ENCODE peak calls at places on chromosomes 16 and 17, in seven cellular contexts. One of them, this sample, is unnamed.

GRCh38 chr16:85752511-85753420 is 1.9 kb upstream of the C16orf74 start:
- DNase-seq in fibroblast of villous mesenchyme: peak
- DNase-seq in ovary: peak
- DNase-seq in NB4: peak
- DNase-seq in prostate gland: peak
- DNase-seq in progenitor cell of endocrine pancreas: no peak
- DNase-seq in endothelial cell: peak
- DNase-seq in this sample: no peak

GRCh38 chr16:84013787-84014569 is 28.6 kb downstream of the SLC38A8 start:
- DNase-seq in fibroblast of villous mesenchyme: peak
- DNase-seq in ovary: no peak
- DNase-seq in NB4: peak
- DNase-seq in prostate gland: peak
- DNase-seq in progenitor cell of endocrine pancreas: peak
- DNase-seq in endothelial cell: peak
- DNase-seq in this sample: no peak

GRCh38 chr17:78953356-78954350 is 26.1 kb downstream of the LGALS3BP start:
- DNase-seq in fibroblast of villous mesenchyme: peak
- DNase-seq in ovary: peak
- DNase-seq in NB4: no peak
- DNase-seq in prostate gland: no peak
- DNase-seq in progenitor cell of endocrine pancreas: no peak
- DNase-seq in endothelial cell: no peak
- DNase-seq in this sample: no peak

GRCh38 chr17:74280093-74280513 is 6.1 kb downstream of the DNAI2 start:
- DNase-seq in fibroblast of villous mesenchyme: no peak
- DNase-seq in ovary: no peak
- DNase-seq in NB4: no peak
- DNase-seq in prostate gland: no peak
- DNase-seq in progenitor cell of endocrine pancreas: no peak
- DNase-seq in endothelial cell: no peak
- DNase-seq in this sample: no peak

GRCh38 chr17:19398301-19399181 is 11.6 kb upstream of the MFAP4 start:
- DNase-seq in fibroblast of villous mesenchyme: peak
- DNase-seq in ovary: no peak
- DNase-seq in NB4: peak
- DNase-seq in prostate gland: no peak
- DNase-seq in progenitor cell of endocrine pancreas: no peak
- DNase-seq in endothelial cell: no peak
- DNase-seq in this sample: no peak

GRCh38 chr17:12256380-12256995 is 235.8 kb downstream of the MAP2K4 start:
- DNase-seq in fibroblast of villous mesenchyme: peak
- DNase-seq in ovary: peak
- DNase-seq in NB4: peak
- DNase-seq in prostate gland: peak
- DNase-seq in progenitor cell of endocrine pancreas: no peak
- DNase-seq in endothelial cell: peak
- DNase-seq in this sample: no peak

GRCh38 chr16:75481475-75481874 is 13.8 kb downstream of the CHST6 start:
- DNase-seq in fibroblast of villous mesenchyme: no peak
- DNase-seq in ovary: no peak
- DNase-seq in NB4: no peak
- DNase-seq in prostate gland: no peak
- DNase-seq in progenitor cell of endocrine pancreas: no peak
- DNase-seq in endothelial cell: no peak
- DNase-seq in this sample: no peak

GRCh38 chr17:79621151-79621940 is 10.5 kb upstream of the RBFOX3 start:
- DNase-seq in fibroblast of villous mesenchyme: no peak
- DNase-seq in ovary: no peak
- DNase-seq in NB4: no peak
- DNase-seq in prostate gland: no peak
- DNase-seq in progenitor cell of endocrine pancreas: no peak
- DNase-seq in endothelial cell: no peak
- DNase-seq in this sample: peak

GRCh38 chr17:31061678-31062077 is 33.1 kb upstream of the NF1 start:
- DNase-seq in fibroblast of villous mesenchyme: no peak
- DNase-seq in ovary: no peak
- DNase-seq in NB4: peak
- DNase-seq in prostate gland: no peak
- DNase-seq in progenitor cell of endocrine pancreas: no peak
- DNase-seq in endothelial cell: peak
- DNase-seq in this sample: no peak

GRCh38 chr17:47946929-47947397 is 5.6 kb downstream of the PNPO start:
- DNase-seq in fibroblast of villous mesenchyme: peak
- DNase-seq in ovary: no peak
- DNase-seq in NB4: peak
- DNase-seq in prostate gland: peak
- DNase-seq in progenitor cell of endocrine pancreas: peak
- DNase-seq in endothelial cell: peak
- DNase-seq in this sample: peak

GRCh38 chr17:4142107-4142900 is 526 bp downstream of the ZZEF1 start:
- DNase-seq in fibroblast of villous mesenchyme: peak
- DNase-seq in ovary: no peak
- DNase-seq in NB4: peak
- DNase-seq in prostate gland: no peak
- DNase-seq in progenitor cell of endocrine pancreas: no peak
- DNase-seq in endothelial cell: peak
- DNase-seq in this sample: no peak

GRCh38 chr17:57739402-57740224 is 5.5 kb downstream of the CCDC182 start:
- DNase-seq in fibroblast of villous mesenchyme: peak
- DNase-seq in ovary: no peak
- DNase-seq in NB4: peak
- DNase-seq in prostate gland: no peak
- DNase-seq in progenitor cell of endocrine pancreas: no peak
- DNase-seq in endothelial cell: no peak
- DNase-seq in this sample: peak

GRCh38 chr16:12708266-12708665 is 95.4 kb downstream of the CPPED1 start:
- DNase-seq in fibroblast of villous mesenchyme: peak
- DNase-seq in ovary: no peak
- DNase-seq in NB4: no peak
- DNase-seq in prostate gland: no peak
- DNase-seq in progenitor cell of endocrine pancreas: no peak
- DNase-seq in endothelial cell: no peak
- DNase-seq in this sample: no peak

GRCh38 chr16:30187971-30188561 is 4.7 kb downstream of the CORO1A start:
- DNase-seq in fibroblast of villous mesenchyme: no peak
- DNase-seq in ovary: no peak
- DNase-seq in NB4: no peak
- DNase-seq in prostate gland: no peak
- DNase-seq in progenitor cell of endocrine pancreas: no peak
- DNase-seq in endothelial cell: peak
- DNase-seq in this sample: no peak

GRCh38 chr17:77465358-77466041 is 324.7 kb downstream of the SEC14L1 start:
- DNase-seq in fibroblast of villous mesenchyme: peak
- DNase-seq in ovary: no peak
- DNase-seq in NB4: peak
- DNase-seq in prostate gland: no peak
- DNase-seq in progenitor cell of endocrine pancreas: no peak
- DNase-seq in endothelial cell: no peak
- DNase-seq in this sample: no peak

GRCh38 chr17:38464723-38465419 is 36.6 kb downstream of the ARHGAP23 start:
- DNase-seq in fibroblast of villous mesenchyme: peak
- DNase-seq in ovary: peak
- DNase-seq in NB4: no peak
- DNase-seq in prostate gland: peak
- DNase-seq in progenitor cell of endocrine pancreas: no peak
- DNase-seq in endothelial cell: no peak
- DNase-seq in this sample: peak

GRCh38 chr17:45172541-45173286 is 11.0 kb downstream of the HEXIM2 start:
- DNase-seq in fibroblast of villous mesenchyme: peak
- DNase-seq in ovary: peak
- DNase-seq in NB4: peak
- DNase-seq in prostate gland: peak
- DNase-seq in progenitor cell of endocrine pancreas: no peak
- DNase-seq in endothelial cell: no peak
- DNase-seq in this sample: peak

GRCh38 chr17:53142890-53143289 is 679.8 kb upstream of the KIF2B start:
- DNase-seq in fibroblast of villous mesenchyme: no peak
- DNase-seq in ovary: no peak
- DNase-seq in NB4: peak
- DNase-seq in prostate gland: no peak
- DNase-seq in progenitor cell of endocrine pancreas: no peak
- DNase-seq in endothelial cell: no peak
- DNase-seq in this sample: no peak

GRCh38 chr16:85173981-85174751 is 61.9 kb upstream of the CIBAR2 start:
- DNase-seq in fibroblast of villous mesenchyme: peak
- DNase-seq in ovary: peak
- DNase-seq in NB4: no peak
- DNase-seq in prostate gland: no peak
- DNase-seq in progenitor cell of endocrine pancreas: no peak
- DNase-seq in endothelial cell: no peak
- DNase-seq in this sample: no peak

GRCh38 chr17:10114931-10115535 is 83.4 kb downstream of the GAS7 start:
- DNase-seq in fibroblast of villous mesenchyme: peak
- DNase-seq in ovary: peak
- DNase-seq in NB4: peak
- DNase-seq in prostate gland: peak
- DNase-seq in progenitor cell of endocrine pancreas: no peak
- DNase-seq in endothelial cell: no peak
- DNase-seq in this sample: no peak

GRCh38 chr16:63241476-63241875 is 1205.2 kb upstream of the CDH8 start:
- DNase-seq in fibroblast of villous mesenchyme: no peak
- DNase-seq in ovary: no peak
- DNase-seq in NB4: no peak
- DNase-seq in prostate gland: no peak
- DNase-seq in progenitor cell of endocrine pancreas: no peak
- DNase-seq in endothelial cell: no peak
- DNase-seq in this sample: no peak

GRCh38 chr16:11517926-11518325 is 68.8 kb downstream of the LITAF start:
- DNase-seq in fibroblast of villous mesenchyme: no peak
- DNase-seq in ovary: no peak
- DNase-seq in NB4: no peak
- DNase-seq in prostate gland: no peak
- DNase-seq in progenitor cell of endocrine pancreas: no peak
- DNase-seq in endothelial cell: no peak
- DNase-seq in this sample: no peak

GRCh38 chr16:629289-630023 is 1.3 kb upstream of the WFIKKN1 start:
- DNase-seq in fibroblast of villous mesenchyme: peak
- DNase-seq in ovary: peak
- DNase-seq in NB4: no peak
- DNase-seq in prostate gland: no peak
- DNase-seq in progenitor cell of endocrine pancreas: peak
- DNase-seq in endothelial cell: no peak
- DNase-seq in this sample: no peak

DNA sequence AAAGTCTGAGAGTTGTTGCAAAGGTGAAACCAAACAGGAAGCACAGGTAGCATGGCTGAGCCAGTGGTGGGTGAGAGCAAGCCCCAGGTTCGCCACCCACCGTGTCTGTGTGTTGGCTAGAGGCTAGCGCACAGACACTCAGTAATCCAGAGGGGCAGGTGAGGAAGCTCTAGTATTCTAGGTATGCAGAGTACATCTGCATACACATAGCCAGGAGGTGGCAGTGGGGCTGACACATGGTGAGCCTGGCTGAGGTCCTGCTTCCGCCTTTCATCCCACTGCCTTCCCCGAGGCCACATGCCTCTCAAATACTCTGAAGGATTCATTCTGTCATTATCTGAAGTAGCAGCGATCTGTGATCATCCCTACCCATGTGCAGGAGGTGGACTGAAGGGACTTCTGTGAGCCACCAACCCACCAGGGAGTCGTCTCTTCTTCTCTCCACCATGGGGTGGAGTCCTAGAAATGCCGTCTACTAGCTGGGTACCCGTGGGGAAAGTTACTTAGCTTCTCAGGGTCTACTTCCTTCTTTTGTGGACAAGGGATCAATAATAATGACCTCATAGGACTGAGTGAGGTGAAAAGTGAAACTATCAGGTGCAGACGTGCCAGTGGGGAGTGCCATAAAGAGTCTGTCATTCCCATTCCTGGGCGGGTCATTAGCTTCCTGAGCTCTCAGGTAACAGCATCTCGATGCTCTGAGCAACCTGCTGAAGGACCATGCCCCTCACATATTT is 36.0 kb upstream of the ICAM2 start:
- DNase-seq in fibroblast of villous mesenchyme: no peak
- DNase-seq in ovary: no peak
- DNase-seq in NB4: no peak
- DNase-seq in prostate gland: no peak
- DNase-seq in progenitor cell of endocrine pancreas: no peak
- DNase-seq in endothelial cell: no peak
- DNase-seq in this sample: no peak
- TF ChIP-seq CTCF in fibroblast of villous mesenchyme: no peak
- TF ChIP-seq CTCF in ovary: no peak
- TF ChIP-seq CTCF in NB4: no peak
- TF ChIP-seq CTCF in prostate gland: no peak
- TF ChIP-seq CTCF in progenitor cell of endocrine pancreas: no peak
- TF ChIP-seq CTCF in endothelial cell: no peak
- TF ChIP-seq CTCF in this sample: no peak

DNA sequence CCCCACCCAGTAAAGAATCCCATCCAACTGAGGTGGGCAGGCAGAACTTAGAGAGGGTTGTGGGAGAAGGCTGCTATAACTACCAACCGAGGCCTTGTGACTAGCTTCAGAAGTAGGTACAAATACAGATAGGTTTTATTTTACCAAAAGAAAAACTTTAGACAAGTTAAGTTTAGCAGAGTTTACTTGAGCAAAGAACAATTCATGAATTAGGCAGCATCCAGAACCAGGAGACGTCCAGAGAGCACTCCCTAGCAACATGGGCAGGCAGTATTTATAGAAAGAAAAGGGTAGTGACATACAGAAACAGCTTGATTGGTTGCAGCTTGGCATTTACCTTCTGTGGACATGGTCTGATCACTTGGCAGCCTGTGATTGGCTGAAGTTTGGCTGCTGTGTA is 42.1 kb downstream of the SLFN5 start:
- DNase-seq in fibroblast of villous mesenchyme: no peak
- DNase-seq in ovary: no peak
- DNase-seq in NB4: peak
- DNase-seq in prostate gland: no peak
- DNase-seq in progenitor cell of endocrine pancreas: no peak
- DNase-seq in endothelial cell: no peak
- DNase-seq in this sample: no peak
- TF ChIP-seq CTCF in fibroblast of villous mesenchyme: no peak
- TF ChIP-seq CTCF in ovary: no peak
- TF ChIP-seq CTCF in NB4: no peak
- TF ChIP-seq CTCF in prostate gland: no peak
- TF ChIP-seq CTCF in progenitor cell of endocrine pancreas: no peak
- TF ChIP-seq CTCF in endothelial cell: no peak
- TF ChIP-seq CTCF in this sample: no peak

DNA sequence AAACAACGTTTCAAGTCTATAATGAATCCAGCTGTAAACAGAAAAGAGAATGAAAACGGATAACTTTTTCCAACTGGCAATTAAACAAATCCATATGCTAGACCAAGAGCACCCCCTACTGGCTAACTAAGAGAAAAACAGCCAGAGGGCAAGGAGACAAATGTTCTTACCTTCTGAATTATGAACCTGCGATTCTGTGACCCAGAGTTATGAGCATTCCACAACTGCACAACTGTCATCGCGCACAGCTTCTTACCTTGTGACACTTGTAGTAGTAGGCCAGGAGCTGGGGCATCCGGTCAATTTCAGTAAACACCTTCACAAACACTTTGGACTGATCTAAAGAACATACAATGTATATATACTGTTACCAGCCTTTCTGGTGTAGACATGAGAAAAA is 18.6 kb downstream of the COG7 start:
- DNase-seq in fibroblast of villous mesenchyme: peak
- DNase-seq in ovary: no peak
- DNase-seq in NB4: peak
- DNase-seq in prostate gland: peak
- DNase-seq in progenitor cell of endocrine pancreas: no peak
- DNase-seq in endothelial cell: peak
- DNase-seq in this sample: peak
- TF ChIP-seq CTCF in fibroblast of villous mesenchyme: peak
- TF ChIP-seq CTCF in ovary: peak
- TF ChIP-seq CTCF in NB4: peak
- TF ChIP-seq CTCF in prostate gland: peak
- TF ChIP-seq CTCF in progenitor cell of endocrine pancreas: peak
- TF ChIP-seq CTCF in endothelial cell: peak
- TF ChIP-seq CTCF in this sample: peak

GRCh38 chr17:41620583-41621434 is 3.6 kb downstream of the KRT17 start:
- DNase-seq in fibroblast of villous mesenchyme: peak
- DNase-seq in ovary: no peak
- DNase-seq in NB4: no peak
- DNase-seq in prostate gland: no peak
- DNase-seq in progenitor cell of endocrine pancreas: no peak
- DNase-seq in endothelial cell: no peak
- DNase-seq in this sample: no peak
- TF ChIP-seq CTCF in fibroblast of villous mesenchyme: no peak
- TF ChIP-seq CTCF in ovary: no peak
- TF ChIP-seq CTCF in NB4: no peak
- TF ChIP-seq CTCF in prostate gland: no peak
- TF ChIP-seq CTCF in progenitor cell of endocrine pancreas: no peak
- TF ChIP-seq CTCF in endothelial cell: no peak
- TF ChIP-seq CTCF in this sample: no peak

This sample was measured in D721Med.